ENCODE peak calls at places on chromosomes 13 and 19, in six cellular contexts. U is spleen, O is cardiac muscle cell, S is IMR-90, Y is left lung, Q is adrenal gland. R is an unnamed sample. For H3K4me1, the result is how much of the 10 kb centered on the place peaks cover.

GRCh38 chr13:63408227-63409202 is 1992.9 kb upstream of the PCDH20 start:
- DNase-seq in U (no peak), O (no peak), S (peak), Y (no peak), Q (no peak), R (no peak)

GRCh38 chr19:48489608-48490216 is 20.5 kb downstream of the CYTH2 start:
- DNase-seq in U (peak), O (peak), S (peak), Y (peak), Q (peak), R (peak)

GRCh38 chr13:29991343-29991742 is 140.9 kb upstream of the UBL3 start:
- DNase-seq in U (no peak), O (no peak), S (peak), Y (peak), Q (no peak), R (no peak)

GRCh38 chr13:47027797-47028437 is 131.1 kb upstream of the HTR2A start:
- DNase-seq in U (no peak), O (peak), S (no peak), Y (no peak), Q (no peak), R (no peak)

GRCh38 chr19:55048446-55048845 is 10.4 kb upstream of the GP6 start:
- DNase-seq in U (no peak), O (no peak), S (no peak), Y (no peak), Q (no peak), R (no peak)

GRCh38 chr13:98664047-98664446 is 87.1 kb upstream of the STK24 start:
- DNase-seq in U (no peak), O (no peak), S (peak), Y (no peak), Q (no peak), R (no peak)

GRCh38 chr13:20702945-20703784 is at the start of gene IL17D:
- DNase-seq in U (peak), O (peak), S (no peak), Y (peak), Q (no peak), R (no peak)

GRCh38 chr19:16520986-16521624 is 21.1 kb downstream of the CHERP start:
- DNase-seq in U (no peak), O (no peak), S (no peak), Y (no peak), Q (no peak), R (no peak)

GRCh38 chr19:5349041-5349440 is 8.4 kb upstream of the PTPRS start:
- DNase-seq in U (no peak), O (no peak), S (no peak), Y (no peak), Q (no peak), R (no peak)

DNA sequence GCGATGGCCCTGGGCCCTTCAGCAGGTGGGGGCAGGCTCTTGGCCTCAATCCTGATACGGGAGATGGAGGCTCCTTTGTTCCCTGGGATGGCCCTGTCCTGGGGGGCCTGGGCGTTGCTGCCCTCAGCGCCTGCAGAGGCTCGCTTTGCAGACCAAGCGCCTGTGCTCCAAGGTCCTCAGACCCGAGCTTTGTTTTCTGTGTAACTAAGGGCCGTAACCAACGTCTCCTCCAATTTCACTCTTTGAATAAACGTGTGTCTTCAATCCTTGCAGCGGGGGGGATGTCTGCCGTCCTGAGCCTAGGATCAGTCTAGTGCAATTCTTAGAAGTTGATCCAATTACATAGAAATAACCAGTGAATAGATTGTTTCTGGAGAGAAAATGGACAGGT is 5.2 kb downstream of the PTBP1 start:
- DNase-seq in U (no peak), O (no peak), S (no peak), Y (no peak), Q (no peak), R (no peak)
- H3K4me3 ChIP-seq in U (peak), O (no peak), S (no peak), Y (peak), Q (no peak), R (no peak)

DNA sequence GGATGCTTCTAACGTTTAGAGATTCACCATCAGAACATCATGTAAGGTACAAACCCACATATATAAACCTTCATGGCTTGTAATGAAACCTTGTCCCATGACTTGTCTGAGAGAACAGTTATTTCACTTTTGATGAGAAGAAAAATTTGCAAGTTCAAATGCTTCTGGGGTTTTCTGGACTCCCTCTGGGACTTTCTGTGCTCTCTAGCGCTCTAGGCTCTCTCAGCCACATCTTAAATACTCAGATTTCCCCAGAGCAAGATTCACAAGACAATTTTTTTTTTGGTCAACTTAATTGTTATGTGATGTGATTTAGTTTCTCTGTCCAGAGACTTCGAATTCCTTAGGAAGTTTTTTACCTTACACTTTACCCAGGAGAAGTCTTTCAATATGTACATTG is 282.8 kb upstream of the EDNRB start:
- DNase-seq in U (no peak), O (no peak), S (no peak), Y (no peak), Q (no peak), R (no peak)
- H3K4me1 ChIP-seq in U (under half), O (under half), S (under half), Y (under half), Q (under half), R (under half)

GRCh38 chr19:35066691-35067563 is 25.4 kb downstream of the HPN start:
- DNase-seq in U (peak), O (peak), S (peak), Y (peak), Q (peak), R (peak)
- H3K27ac ChIP-seq in U (peak), O (no peak), S (no peak), Y (no peak), Q (no peak), R (no peak)

GRCh38 chr19:14061081-14061749 is 661 bp downstream of the PALM3 start:
- DNase-seq in U (no peak), O (no peak), S (no peak), Y (no peak), Q (no peak), R (no peak)
- H3K4me3 ChIP-seq in U (no peak), O (no peak), S (no peak), Y (peak), Q (no peak), R (no peak)

GRCh38 chr19:44646049-44646416 is 2.3 kb downstream of the PVR start:
- DNase-seq in U (no peak), O (no peak), S (no peak), Y (no peak), Q (no peak), R (no peak)
- H3K4me1 ChIP-seq in U (under half), O (under half), S (under half), Y (under half), Q (under half), R (under half)

GRCh38 chr19:19558636-19559035 is 20.6 kb downstream of the CILP2 start:
- DNase-seq in U (no peak), O (no peak), S (no peak), Y (no peak), Q (no peak), R (no peak)
- H3K27ac ChIP-seq in U (no peak), O (no peak), S (no peak), Y (no peak), Q (no peak), R (no peak)